ENCODE peak calls at places on chromosomes 4 and X, in five cellular contexts. One of them, this sample, is unnamed.

GRCh38 chrX:51336584-51336983 is 4.0 kb downstream of the NUDT10 start:
- DNase-seq in esophagus squamous epithelium: no peak
- DNase-seq in left ventricle myocardium inferior: no peak
- DNase-seq in coronary artery: no peak
- DNase-seq in Panc1: no peak
- DNase-seq in this sample: no peak

GRCh38 chrX:119475389-119476101 is 7.3 kb downstream of the SLC25A5 start:
- DNase-seq in coronary artery: no peak
- DNase-seq in left ventricle myocardium inferior: no peak
- DNase-seq in Panc1: no peak
- DNase-seq in esophagus squamous epithelium: no peak
- DNase-seq in this sample: no peak

GRCh38 chrX:30577362-30577961 is at the start of gene TASL:
- DNase-seq in left ventricle myocardium inferior: no peak
- DNase-seq in esophagus squamous epithelium: no peak
- DNase-seq in Panc1: no peak
- DNase-seq in coronary artery: no peak
- DNase-seq in this sample: no peak

GRCh38 chr4:37788782-37789181 is 37.7 kb upstream of the PGM2 start:
- DNase-seq in coronary artery: no peak
- DNase-seq in Panc1: no peak
- DNase-seq in left ventricle myocardium inferior: no peak
- DNase-seq in esophagus squamous epithelium: no peak
- DNase-seq in this sample: no peak

GRCh38 chrX:139967300-139967699 is 2.0 kb upstream of the CXorf66 start:
- DNase-seq in esophagus squamous epithelium: no peak
- DNase-seq in Panc1: no peak
- DNase-seq in coronary artery: no peak
- DNase-seq in left ventricle myocardium inferior: no peak
- DNase-seq in this sample: no peak

GRCh38 chrX:46624090-46624786 is 50.7 kb downstream of the CHST7 start:
- DNase-seq in esophagus squamous epithelium: no peak
- DNase-seq in Panc1: no peak
- DNase-seq in left ventricle myocardium inferior: no peak
- DNase-seq in coronary artery: no peak
- DNase-seq in this sample: no peak

GRCh38 chr4:174217273-174218126 is 66.0 kb downstream of the FBXO8 start:
- DNase-seq in coronary artery: no peak
- DNase-seq in Panc1: no peak
- DNase-seq in esophagus squamous epithelium: no peak
- DNase-seq in left ventricle myocardium inferior: peak; percentile 42
- DNase-seq in this sample: no peak

GRCh38 chr4:121656269-121656641 is 40.5 kb downstream of the ANXA5 start:
- DNase-seq in Panc1: peak; percentile 10
- DNase-seq in coronary artery: no peak
- DNase-seq in left ventricle myocardium inferior: peak; percentile 35
- DNase-seq in esophagus squamous epithelium: no peak
- DNase-seq in this sample: peak; percentile 7

GRCh38 chrX:34654939-34655338 is 2.1 kb downstream of the TMEM47 start:
- DNase-seq in left ventricle myocardium inferior: no peak
- DNase-seq in esophagus squamous epithelium: no peak
- DNase-seq in Panc1: no peak
- DNase-seq in coronary artery: no peak
- DNase-seq in this sample: no peak

GRCh38 chrX:109857898-109858297 is 124.8 kb upstream of the ACSL4 start:
- DNase-seq in coronary artery: no peak
- DNase-seq in left ventricle myocardium inferior: no peak
- DNase-seq in Panc1: no peak
- DNase-seq in esophagus squamous epithelium: no peak
- DNase-seq in this sample: no peak

GRCh38 chrX:23980063-23980462 is 46.9 kb downstream of the KLHL15 start:
- DNase-seq in left ventricle myocardium inferior: no peak
- DNase-seq in esophagus squamous epithelium: no peak
- DNase-seq in coronary artery: no peak
- DNase-seq in Panc1: no peak
- DNase-seq in this sample: no peak

GRCh38 chrX:68415289-68415688 is 18.0 kb downstream of the OPHN1 start:
- DNase-seq in left ventricle myocardium inferior: peak; percentile 46
- DNase-seq in Panc1: no peak
- DNase-seq in esophagus squamous epithelium: no peak
- DNase-seq in coronary artery: no peak
- DNase-seq in this sample: no peak

GRCh38 chr4:8182858-8183725 is 16.0 kb upstream of the SH3TC1 start:
- DNase-seq in esophagus squamous epithelium: no peak
- DNase-seq in coronary artery: no peak
- DNase-seq in left ventricle myocardium inferior: peak; percentile 91
- DNase-seq in Panc1: no peak
- DNase-seq in this sample: no peak

GRCh38 chrX:20265221-20265725 is 1.4 kb downstream of the RPS6KA3 start:
- DNase-seq in Panc1: no peak
- DNase-seq in esophagus squamous epithelium: no peak
- DNase-seq in coronary artery: peak; percentile 79
- DNase-seq in left ventricle myocardium inferior: peak; percentile 42
- DNase-seq in this sample: peak; percentile 40

GRCh38 chr4:47827339-47828047 is 10.4 kb downstream of the CORIN start:
- DNase-seq in esophagus squamous epithelium: no peak
- DNase-seq in coronary artery: no peak
- DNase-seq in Panc1: no peak
- DNase-seq in left ventricle myocardium inferior: no peak
- DNase-seq in this sample: no peak

GRCh38 chr4:100224160-100224559 is 33.9 kb upstream of the DDIT4L start:
- DNase-seq in esophagus squamous epithelium: no peak
- DNase-seq in Panc1: no peak
- DNase-seq in left ventricle myocardium inferior: no peak
- DNase-seq in coronary artery: no peak
- DNase-seq in this sample: no peak

GRCh38 chr4:56681158-56681848 is at the start of gene HOPX:
- DNase-seq in left ventricle myocardium inferior: peak; percentile 19
- DNase-seq in coronary artery: no peak
- DNase-seq in esophagus squamous epithelium: no peak
- DNase-seq in Panc1: no peak
- DNase-seq in this sample: no peak

GRCh38 chr4:39706829-39707511 is 9.0 kb downstream of the UBE2K start:
- DNase-seq in left ventricle myocardium inferior: no peak
- DNase-seq in coronary artery: no peak
- DNase-seq in esophagus squamous epithelium: no peak
- DNase-seq in Panc1: no peak
- DNase-seq in this sample: no peak

GRCh38 chr4:38948551-38948950 is 80.9 kb downstream of the FAM114A1 start:
- DNase-seq in Panc1: peak; percentile 46
- DNase-seq in left ventricle myocardium inferior: no peak
- DNase-seq in coronary artery: no peak
- DNase-seq in esophagus squamous epithelium: no peak
- DNase-seq in this sample: no peak

GRCh38 chrX:10794203-10794630 is 173.8 kb upstream of the MID1 start:
- DNase-seq in esophagus squamous epithelium: no peak
- DNase-seq in coronary artery: no peak
- DNase-seq in left ventricle myocardium inferior: no peak
- DNase-seq in Panc1: no peak
- DNase-seq in this sample: no peak

GRCh38 chr4:94032754-94033153 is 174.9 kb upstream of the SMARCAD1 start:
- DNase-seq in coronary artery: no peak
- DNase-seq in Panc1: no peak
- DNase-seq in esophagus squamous epithelium: no peak
- DNase-seq in left ventricle myocardium inferior: no peak
- DNase-seq in this sample: no peak

GRCh38 chrX:133984857-133985163 is 584 bp downstream of the GPC3 start:
- DNase-seq in left ventricle myocardium inferior: no peak
- DNase-seq in coronary artery: no peak
- DNase-seq in Panc1: no peak
- DNase-seq in esophagus squamous epithelium: no peak
- DNase-seq in this sample: no peak

GRCh38 chr4:140372607-140373327 is 679 bp upstream of the SCOC start:
- DNase-seq in coronary artery: no peak
- DNase-seq in left ventricle myocardium inferior: no peak
- DNase-seq in Panc1: no peak
- DNase-seq in esophagus squamous epithelium: no peak
- DNase-seq in this sample: no peak

GRCh38 chrX:39242187-39242586 is 440.9 kb downstream of the MID1IP1 start:
- DNase-seq in esophagus squamous epithelium: no peak
- DNase-seq in left ventricle myocardium inferior: no peak
- DNase-seq in Panc1: no peak
- DNase-seq in coronary artery: no peak
- DNase-seq in this sample: no peak

GRCh38 chrX:119194631-119195030 is 41.5 kb upstream of the PGRMC1 start:
- DNase-seq in esophagus squamous epithelium: no peak
- DNase-seq in Panc1: no peak
- DNase-seq in left ventricle myocardium inferior: no peak
- DNase-seq in coronary artery: no peak
- DNase-seq in this sample: no peak

GRCh38 chr4:30073001-30073710 is 647.0 kb upstream of the PCDH7 start:
- DNase-seq in esophagus squamous epithelium: no peak
- DNase-seq in coronary artery: no peak
- DNase-seq in left ventricle myocardium inferior: no peak
- DNase-seq in Panc1: no peak
- DNase-seq in this sample: no peak

GRCh38 chr4:170853422-170854021 is 763.8 kb upstream of the AADAT start:
- DNase-seq in Panc1: peak; percentile 4
- DNase-seq in left ventricle myocardium inferior: peak; percentile 14
- DNase-seq in esophagus squamous epithelium: no peak
- DNase-seq in coronary artery: no peak
- DNase-seq in this sample: no peak
- TF ChIP-seq CTCF in Panc1: peak; percentile 68
- TF ChIP-seq CTCF in left ventricle myocardium inferior: peak; percentile 75
- TF ChIP-seq CTCF in esophagus squamous epithelium: peak; percentile 49
- TF ChIP-seq CTCF in coronary artery: peak; percentile 60
- TF ChIP-seq CTCF in this sample: peak; percentile 68

DNA sequence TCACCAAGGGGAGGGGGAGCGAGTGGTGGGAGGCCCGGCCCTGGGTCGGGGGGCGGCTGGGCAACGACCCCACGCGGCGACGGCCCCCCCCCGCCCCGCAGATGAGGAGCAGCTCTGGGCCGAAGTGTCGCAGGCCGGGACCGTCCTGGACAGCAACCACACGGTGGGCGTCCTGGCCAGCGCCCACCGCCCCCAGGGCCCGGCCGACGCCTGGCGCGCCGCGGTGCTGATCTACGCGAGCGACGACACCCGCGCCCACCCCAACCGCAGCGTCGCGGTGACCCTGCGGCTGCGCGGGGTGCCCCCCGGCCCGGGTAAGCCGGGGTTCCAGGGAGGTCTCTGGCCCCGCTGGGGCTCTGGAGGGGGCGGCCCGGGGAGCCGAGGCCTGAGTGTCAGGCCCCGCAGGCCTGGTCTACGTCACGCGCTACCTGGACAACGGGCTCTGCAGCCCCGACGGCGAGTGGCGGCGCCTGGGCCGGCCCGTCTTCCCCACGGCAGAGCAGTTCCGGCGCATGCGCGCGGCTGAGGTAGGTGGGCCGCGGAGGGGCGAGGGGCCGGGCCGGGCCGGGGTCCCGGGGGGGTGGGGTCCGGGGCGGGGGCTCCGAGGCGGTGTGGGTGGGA is 8.7 kb upstream of the FGFRL1 start:
- DNase-seq in left ventricle myocardium inferior: no peak
- DNase-seq in esophagus squamous epithelium: no peak
- DNase-seq in Panc1: no peak
- DNase-seq in coronary artery: no peak
- DNase-seq in this sample: no peak
- H3K4me3 ChIP-seq in left ventricle myocardium inferior: peak overlapping the region; percentile 43
- H3K4me3 ChIP-seq in esophagus squamous epithelium: no peak overlapping the region
- H3K4me3 ChIP-seq in Panc1: no peak overlapping the region
- H3K4me3 ChIP-seq in coronary artery: peak overlapping the region; percentile 48
- H3K4me3 ChIP-seq in this sample: no peak overlapping the region

GRCh38 chr4:155371432-155372043 is 5.2 kb downstream of the MAP9 start:
- DNase-seq in Panc1: no peak
- DNase-seq in left ventricle myocardium inferior: no peak
- DNase-seq in coronary artery: no peak
- DNase-seq in esophagus squamous epithelium: no peak
- DNase-seq in this sample: no peak
- TF ChIP-seq CTCF in Panc1: peak; percentile 19
- TF ChIP-seq CTCF in left ventricle myocardium inferior: peak; percentile 61
- TF ChIP-seq CTCF in coronary artery: peak; percentile 48
- TF ChIP-seq CTCF in esophagus squamous epithelium: no peak
- TF ChIP-seq CTCF in this sample: peak; percentile 47

DNA sequence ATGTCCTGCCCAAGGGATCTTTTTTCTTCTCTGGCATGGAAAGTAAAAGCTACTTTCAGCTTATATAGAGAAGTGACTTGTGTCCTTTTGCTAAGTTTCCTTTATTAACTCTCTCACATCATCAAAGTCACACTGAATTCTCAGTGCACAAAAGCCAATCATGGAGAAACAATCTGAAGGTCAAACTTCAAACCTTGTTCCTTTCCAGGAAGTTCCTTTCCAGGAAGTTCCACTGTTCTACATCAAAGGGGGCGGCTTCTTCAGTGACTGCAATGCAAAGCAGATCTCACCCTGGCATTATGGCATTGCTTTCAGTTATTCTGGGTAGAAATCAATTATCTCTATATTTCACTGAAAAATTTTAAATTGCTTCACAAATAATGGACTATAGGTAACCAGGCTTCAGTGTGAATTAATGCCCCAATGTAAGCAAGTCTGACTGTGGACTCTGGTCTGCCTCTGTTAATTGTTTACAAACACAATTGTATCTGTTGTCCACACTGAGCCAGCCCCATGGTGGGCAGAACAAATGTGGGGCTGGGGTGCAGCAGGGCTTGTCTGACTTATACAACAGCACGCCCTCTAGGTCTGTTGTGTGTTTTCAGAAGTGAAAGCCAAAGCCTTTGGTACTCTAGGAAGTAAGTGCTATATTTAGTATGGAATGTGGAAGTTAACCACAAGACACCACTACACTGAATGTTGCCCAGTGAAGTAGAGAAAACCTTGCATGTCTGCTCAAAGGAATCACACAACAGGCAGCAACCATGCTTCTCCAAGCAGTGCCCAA is 98.8 kb downstream of the CDS1 start:
- DNase-seq in left ventricle myocardium inferior: no peak
- DNase-seq in Panc1: no peak
- DNase-seq in coronary artery: no peak
- DNase-seq in esophagus squamous epithelium: no peak
- DNase-seq in this sample: no peak
- H3K4me3 ChIP-seq in left ventricle myocardium inferior: no peak overlapping the region
- H3K4me3 ChIP-seq in Panc1: no peak overlapping the region
- H3K4me3 ChIP-seq in coronary artery: no peak overlapping the region
- H3K4me3 ChIP-seq in esophagus squamous epithelium: no peak overlapping the region
- H3K4me3 ChIP-seq in this sample: no peak overlapping the region

DNA sequence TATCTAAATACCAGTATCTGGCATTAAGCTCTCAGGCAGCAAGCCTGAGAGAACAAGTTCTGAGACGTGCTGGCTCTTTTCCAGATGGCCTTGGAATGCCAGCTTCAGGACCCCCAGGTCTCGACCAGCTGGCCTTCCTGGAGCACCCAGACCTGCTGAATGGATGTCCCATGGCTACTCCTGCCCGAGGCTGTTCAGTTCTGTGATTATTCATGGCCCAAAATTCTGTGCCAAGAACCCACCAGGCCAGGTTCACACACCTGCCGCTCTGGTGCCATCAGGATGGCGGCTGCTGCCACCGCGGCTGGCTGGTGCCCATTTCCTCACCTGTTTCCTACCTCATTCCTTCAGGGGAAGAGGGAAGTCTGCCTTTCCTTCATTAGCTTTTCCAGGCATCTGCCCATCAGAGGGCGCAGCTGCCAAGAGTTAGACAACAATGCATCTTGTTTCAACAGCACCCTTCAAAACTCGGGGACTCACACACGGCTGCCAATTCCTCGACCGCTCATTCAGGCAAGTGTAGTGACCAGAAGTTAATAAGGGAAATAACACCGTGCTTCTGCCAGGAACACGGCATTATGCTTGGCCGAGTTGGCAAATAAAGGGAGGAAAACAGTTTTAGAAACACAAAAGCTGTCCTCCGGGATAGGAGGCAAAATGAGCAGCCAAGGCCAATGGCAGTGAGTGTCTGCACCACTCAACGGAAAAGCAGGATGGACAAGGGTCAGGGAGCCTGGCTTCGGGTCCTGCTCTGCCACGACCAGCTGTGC is 173.8 kb downstream of the NSUN7 start:
- DNase-seq in left ventricle myocardium inferior: no peak
- DNase-seq in esophagus squamous epithelium: no peak
- DNase-seq in coronary artery: no peak
- DNase-seq in Panc1: no peak
- DNase-seq in this sample: peak; percentile 36
- TF ChIP-seq CTCF in left ventricle myocardium inferior: no peak
- TF ChIP-seq CTCF in esophagus squamous epithelium: no peak
- TF ChIP-seq CTCF in coronary artery: no peak
- TF ChIP-seq CTCF in Panc1: no peak
- TF ChIP-seq CTCF in this sample: no peak

This sample was measured in thoracic aorta.